ENCODE peak calls at places on chromosomes 12 and 14, in nine cellular contexts. M, R, U, H, Y, V, D, C and A are unnamed samples.

GRCh38 chr12:91387461-91388134 is 205.0 kb upstream of the DCN start:
- DNase-seq in M (no peak), R (no peak), U (no peak), H (no peak), Y (no peak), V (no peak), D (no peak), C (no peak), A (no peak)

GRCh38 chr14:31312934-31313333 is 105.3 kb upstream of the HECTD1 start:
- DNase-seq in M (no peak), R (no peak), U (no peak), H (no peak), Y (no peak), V (no peak), D (no peak), C (no peak), A (no peak)

GRCh38 chr12:116520801-116521471 is 38.2 kb upstream of the MAP1LC3B2 start:
- DNase-seq in M (no peak), R (no peak), U (no peak), H (no peak), Y (no peak), V (no peak), D (no peak), C (no peak), A (no peak)

GRCh38 chr12:39605501-39605900 is 14.1 kb downstream of the ABCD2 start:
- DNase-seq in M (no peak), R (no peak), U (no peak), H (no peak), Y (no peak), V (no peak), D (no peak), C (no peak), A (no peak)

GRCh38 chr14:100118377-100119011 is 41.0 kb downstream of the DEGS2 start:
- DNase-seq in M (no peak), R (no peak), U (no peak), H (no peak), Y (peak; percentile 5), V (no peak), D (no peak), C (no peak), A (no peak)

GRCh38 chr14:99176156-99176945 is 95.6 kb downstream of the BCL11B start:
- DNase-seq in M (no peak), R (no peak), U (no peak), H (no peak), Y (no peak), V (no peak), D (no peak), C (no peak), A (no peak)

GRCh38 chr14:38873923-38874612 is 229.0 kb downstream of the SEC23A start:
- DNase-seq in M (no peak), R (no peak), U (no peak), H (no peak), Y (no peak), V (no peak), D (no peak), C (no peak), A (no peak)

GRCh38 chr12:78928200-78929074 is 63.9 kb downstream of the SYT1 start:
- DNase-seq in M (no peak), R (no peak), U (no peak), H (no peak), Y (no peak), V (no peak), D (no peak), C (no peak), A (no peak)

DNA sequence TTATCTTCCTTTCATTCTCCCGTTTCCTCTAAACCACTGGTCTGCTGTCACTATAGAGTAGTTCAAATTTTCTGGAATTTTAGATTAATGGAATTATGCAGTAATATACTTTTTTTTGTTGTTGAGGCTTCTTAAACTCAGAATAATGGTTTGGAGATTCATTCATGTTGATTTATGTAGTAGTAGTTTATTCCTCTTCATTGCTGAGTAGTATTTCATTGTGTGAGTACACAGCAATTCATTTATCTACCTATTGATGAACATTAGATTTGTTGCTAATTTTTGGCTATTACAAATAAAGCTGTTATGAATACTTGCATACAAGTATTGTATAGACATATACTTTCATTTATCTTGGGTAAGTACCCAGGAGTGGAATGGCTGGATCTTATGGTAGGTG is 7.2 kb downstream of the RASSF8 start:
- DNase-seq in M (no peak), R (no peak), U (no peak), H (no peak), Y (no peak), V (no peak), D (no peak), C (no peak), A (no peak)
- H3K4me1 ChIP-seq in M (no peaks in the 10 kb centered on the region), R (peaks cover 7% of the 10 kb centered on the region), U (no peaks in the 10 kb centered on the region), H (no peaks in the 10 kb centered on the region), Y (peaks cover under 1% of the 10 kb centered on the region), V (peaks cover 6% of the 10 kb centered on the region), D (no peaks in the 10 kb centered on the region), C (peaks cover 13% of the 10 kb centered on the region), A (no peaks in the 10 kb centered on the region)

GRCh38 chr12:50400104-50400637 is 514 bp upstream of the LARP4 start:
- DNase-seq in M (no peak), R (no peak), U (no peak), H (no peak), Y (no peak), V (no peak), D (no peak), C (no peak), A (no peak)

GRCh38 chr12:50398931-50399330 is 1.8 kb upstream of the LARP4 start:
- DNase-seq in M (no peak), R (no peak), U (no peak), H (no peak), Y (no peak), V (no peak), D (no peak), C (no peak), A (no peak)

GRCh38 chr12:50401383-50402155 is 884 bp downstream of the LARP4 start:
- DNase-seq in M (peak; percentile 11), R (peak; percentile 78), U (no peak), H (no peak), Y (no peak), V (no peak), D (peak; percentile 13), C (no peak), A (no peak)

GRCh38 chr12:50402270-50403000 is 1.8 kb downstream of the LARP4 start:
- DNase-seq in M (no peak), R (no peak), U (no peak), H (no peak), Y (no peak), V (no peak), D (no peak), C (no peak), A (no peak)

DNA sequence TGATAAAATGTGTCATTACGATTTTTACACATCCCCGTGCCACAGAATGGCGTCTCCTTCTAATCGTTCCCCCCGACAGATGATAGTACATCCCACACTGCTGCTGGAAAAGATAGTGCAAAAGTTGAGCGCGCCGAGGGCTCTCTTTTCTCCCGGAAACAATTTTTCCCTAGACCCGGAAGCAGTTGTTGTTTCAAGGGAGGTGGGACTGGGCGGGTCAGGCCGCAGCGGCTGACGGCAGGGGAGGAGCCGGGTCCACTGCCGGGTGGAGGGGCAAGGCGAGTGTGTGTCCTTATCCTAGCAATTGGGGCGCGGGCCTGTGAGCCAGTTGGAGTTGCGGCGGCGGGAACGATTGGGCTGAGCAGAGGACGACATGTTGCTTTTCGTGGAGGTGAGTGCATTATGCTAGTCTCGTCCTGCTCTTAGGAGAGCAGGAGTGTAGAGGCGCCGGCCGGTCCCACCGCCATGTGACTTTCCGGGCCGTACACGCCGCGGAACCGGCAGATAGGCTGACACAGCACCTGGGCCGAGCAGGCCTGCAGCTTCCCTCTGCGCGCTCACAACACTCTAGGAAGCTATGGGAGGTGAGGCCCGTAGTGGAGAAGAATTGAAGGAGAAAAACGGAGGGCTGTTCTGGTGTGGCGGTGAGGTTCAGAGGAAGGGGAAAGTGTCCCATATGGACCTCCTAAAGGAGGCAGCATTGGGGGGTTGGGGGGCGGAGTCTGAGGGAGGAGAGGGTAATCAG is at the start of gene LARP4:
- DNase-seq in M (peak; percentile 93), R (peak; percentile 96), U (peak; percentile 85), H (peak; percentile 84), Y (peak; percentile 94), V (peak; percentile 94), D (peak; percentile 94), C (peak; percentile 87), A (peak; percentile 90)
- TF ChIP-seq POLR2A in M (peak; percentile 98), R (peak; percentile 59), U (peak; percentile 95), H (peak; percentile 81), Y (no peak), V (peak; percentile 85), D (peak; percentile 93), C (peak; percentile 78), A (peak; percentile 85)

GRCh38 chr12:25840678-25841077 is 117.8 kb upstream of the RASSF8 start:
- DNase-seq in M (no peak), R (no peak), U (no peak), H (no peak), Y (no peak), V (no peak), D (no peak), C (no peak), A (no peak)

GRCh38 chr12:25835385-25835784 is 123.1 kb upstream of the RASSF8 start:
- DNase-seq in M (no peak), R (no peak), U (no peak), H (no peak), Y (no peak), V (no peak), D (no peak), C (no peak), A (no peak)

GRCh38 chr12:25839470-25839869 is 119.0 kb upstream of the RASSF8 start:
- DNase-seq in M (no peak), R (no peak), U (no peak), H (no peak), Y (no peak), V (no peak), D (no peak), C (no peak), A (no peak)

GRCh38 chr12:25833657-25834056 is 124.8 kb upstream of the RASSF8 start:
- DNase-seq in M (no peak), R (no peak), U (no peak), H (no peak), Y (no peak), V (no peak), D (no peak), C (no peak), A (no peak)

GRCh38 chr12:25838007-25838406 is 120.5 kb upstream of the RASSF8 start:
- DNase-seq in M (no peak), R (no peak), U (no peak), H (no peak), Y (no peak), V (no peak), D (no peak), C (no peak), A (no peak)
- H3K36me3 ChIP-seq in M (no peaks in the 10 kb centered on the region), R (no peaks in the 10 kb centered on the region), U (no peaks in the 10 kb centered on the region), H (no peaks in the 10 kb centered on the region), Y (no peaks in the 10 kb centered on the region), V (no peaks in the 10 kb centered on the region), D (no peaks in the 10 kb centered on the region), C (no peaks in the 10 kb centered on the region), A (no peaks in the 10 kb centered on the region)

GRCh38 chr14:104138098-104138890 is at the start of gene KIF26A:
- DNase-seq in M (peak; percentile 37), R (peak; percentile 41), U (no peak), H (no peak), Y (peak; percentile 65), V (peak; percentile 50), D (peak; percentile 47), C (peak; percentile 58), A (no peak)

GRCh38 chr14:104140213-104140462 is 1.8 kb downstream of the KIF26A start:
- DNase-seq in M (no peak), R (no peak), U (no peak), H (no peak), Y (no peak), V (peak; percentile 44), D (no peak), C (peak; percentile 11), A (no peak)

GRCh38 chr14:104139460-104140212 is 1.2 kb downstream of the KIF26A start:
- DNase-seq in M (no peak), R (no peak), U (no peak), H (no peak), Y (peak; percentile 28), V (peak; percentile 44), D (no peak), C (peak; percentile 23), A (no peak)

GRCh38 chr14:104137297-104138097 is 890 bp upstream of the KIF26A start:
- DNase-seq in M (peak; percentile 55), R (peak; percentile 70), U (no peak), H (no peak), Y (peak; percentile 78), V (peak; percentile 81), D (peak; percentile 73), C (peak; percentile 70), A (peak; percentile 34)

GRCh38 chr14:104138891-104139459 is 588 bp downstream of the KIF26A start:
- DNase-seq in M (no peak), R (no peak), U (no peak), H (no peak), Y (peak; percentile 28), V (peak; percentile 47), D (no peak), C (peak; percentile 37), A (no peak)
- H3K4me1 ChIP-seq in M (peaks cover 7% of the 10 kb centered on the region), R (peaks cover 6% of the 10 kb centered on the region), U (no peaks in the 10 kb centered on the region), H (peaks cover 37% of the 10 kb centered on the region), Y (peaks cover 10% of the 10 kb centered on the region), V (peaks cover 24% of the 10 kb centered on the region), D (peaks cover 12% of the 10 kb centered on the region), C (peaks cover 17% of the 10 kb centered on the region), A (no peaks in the 10 kb centered on the region)